ENCODE peak calls at places on chromosomes 3 and 15, in eight cellular contexts. One of them, this sample, is unnamed.

GRCh38 chr3:53496984-53497383 is 2.6 kb downstream of the CACNA1D start:
- DNase-seq in right atrium auricular region: no peak
- DNase-seq in left lung: no peak
- DNase-seq in fibroblast of the aortic adventitia: no peak
- DNase-seq in AG04449: no peak
- DNase-seq in osteoblast: no peak
- DNase-seq in heart left ventricle: no peak
- DNase-seq in cardiac muscle cell: no peak
- DNase-seq in this sample: no peak

GRCh38 chr15:31236184-31237041 is 90.2 kb upstream of the KLF13 start:
- DNase-seq in AG04449: peak; percentile 66
- DNase-seq in left lung: peak; percentile 84
- DNase-seq in cardiac muscle cell: peak; percentile 98
- DNase-seq in right atrium auricular region: peak; percentile 91
- DNase-seq in osteoblast: peak; percentile 96
- DNase-seq in fibroblast of the aortic adventitia: peak; percentile 98
- DNase-seq in heart left ventricle: peak; percentile 89
- DNase-seq in this sample: peak; percentile 91

GRCh38 chr3:70000563-70001081 is 1.1 kb downstream of the SAMMSON start:
- DNase-seq in osteoblast: no peak
- DNase-seq in cardiac muscle cell: peak; percentile 39
- DNase-seq in right atrium auricular region: no peak
- DNase-seq in heart left ventricle: no peak
- DNase-seq in fibroblast of the aortic adventitia: no peak
- DNase-seq in AG04449: no peak
- DNase-seq in left lung: no peak
- DNase-seq in this sample: no peak

GRCh38 chr3:4983739-4984510 is 4.7 kb downstream of the BHLHE40 start:
- DNase-seq in osteoblast: peak; percentile 93
- DNase-seq in heart left ventricle: peak; percentile 64
- DNase-seq in right atrium auricular region: peak; percentile 84
- DNase-seq in cardiac muscle cell: peak; percentile 66
- DNase-seq in fibroblast of the aortic adventitia: peak; percentile 97
- DNase-seq in left lung: peak; percentile 64
- DNase-seq in AG04449: no peak
- DNase-seq in this sample: no peak

GRCh38 chr3:151468284-151468917 is 7.5 kb upstream of the IGSF10 start:
- DNase-seq in osteoblast: peak; percentile 38
- DNase-seq in right atrium auricular region: no peak
- DNase-seq in heart left ventricle: no peak
- DNase-seq in fibroblast of the aortic adventitia: peak; percentile 81
- DNase-seq in cardiac muscle cell: peak; percentile 80
- DNase-seq in AG04449: no peak
- DNase-seq in left lung: no peak
- DNase-seq in this sample: no peak

GRCh38 chr15:23594252-23594770 is 28.8 kb downstream of the MKRN3 start:
- DNase-seq in fibroblast of the aortic adventitia: no peak
- DNase-seq in heart left ventricle: no peak
- DNase-seq in cardiac muscle cell: no peak
- DNase-seq in right atrium auricular region: no peak
- DNase-seq in AG04449: no peak
- DNase-seq in left lung: no peak
- DNase-seq in osteoblast: no peak
- DNase-seq in this sample: no peak

GRCh38 chr3:177195941-177196472 is 1.3 kb downstream of the TBL1XR1 start:
- DNase-seq in fibroblast of the aortic adventitia: peak; percentile 28
- DNase-seq in AG04449: no peak
- DNase-seq in osteoblast: peak; percentile 69
- DNase-seq in left lung: no peak
- DNase-seq in cardiac muscle cell: peak; percentile 39
- DNase-seq in heart left ventricle: no peak
- DNase-seq in right atrium auricular region: peak; percentile 53
- DNase-seq in this sample: no peak

GRCh38 chr15:89068325-89068784 is 19.9 kb upstream of the ABHD2 start:
- DNase-seq in AG04449: peak; percentile 69
- DNase-seq in cardiac muscle cell: peak; percentile 92
- DNase-seq in left lung: peak; percentile 64
- DNase-seq in heart left ventricle: no peak
- DNase-seq in osteoblast: peak; percentile 83
- DNase-seq in right atrium auricular region: no peak
- DNase-seq in fibroblast of the aortic adventitia: peak; percentile 93
- DNase-seq in this sample: no peak

GRCh38 chr3:196354151-196354550 is 16.0 kb upstream of the TM4SF19 start:
- DNase-seq in cardiac muscle cell: no peak
- DNase-seq in AG04449: no peak
- DNase-seq in left lung: no peak
- DNase-seq in heart left ventricle: no peak
- DNase-seq in osteoblast: no peak
- DNase-seq in right atrium auricular region: no peak
- DNase-seq in fibroblast of the aortic adventitia: no peak
- DNase-seq in this sample: no peak

DNA sequence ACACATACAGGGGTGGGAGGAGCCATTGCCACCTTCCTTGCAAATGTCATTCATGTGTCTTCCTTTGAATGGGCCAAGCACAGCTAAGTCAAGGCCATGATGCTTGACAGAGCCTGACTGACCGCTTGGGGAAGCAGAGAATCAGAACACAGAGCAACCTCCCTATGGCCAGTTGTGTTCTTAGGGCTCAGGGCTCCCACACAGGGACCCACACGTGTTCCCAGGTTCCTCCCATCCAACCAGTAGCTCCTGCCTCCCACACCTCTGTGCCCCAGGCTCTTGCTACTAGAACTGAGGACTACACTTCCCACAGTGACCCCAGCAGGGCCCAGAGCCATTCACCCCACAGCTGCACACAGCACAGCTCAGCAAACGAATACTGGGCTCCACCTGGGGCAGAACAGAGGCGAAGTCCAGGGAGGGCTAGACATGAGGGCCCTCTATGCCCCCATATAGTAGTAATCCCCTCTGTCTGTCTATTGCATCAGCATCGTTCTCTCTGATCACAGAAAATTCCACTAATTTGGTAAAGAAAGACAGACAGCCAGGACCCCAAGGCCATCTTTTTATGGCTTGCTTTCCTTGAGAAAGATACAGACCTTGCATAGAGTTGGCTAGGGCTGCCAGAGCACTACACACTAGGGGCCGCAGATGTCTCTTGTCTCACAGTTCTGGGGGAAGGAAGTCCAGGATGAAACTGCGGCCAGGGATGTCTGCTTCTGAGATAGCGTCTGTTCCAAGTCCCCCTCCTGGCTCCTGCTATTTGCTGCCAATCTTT is 42.7 kb downstream of the KLF15 start:
- DNase-seq in heart left ventricle: no peak
- DNase-seq in cardiac muscle cell: peak; percentile 39
- DNase-seq in left lung: no peak
- DNase-seq in fibroblast of the aortic adventitia: no peak
- DNase-seq in osteoblast: peak; percentile 76
- DNase-seq in right atrium auricular region: peak; percentile 57
- DNase-seq in AG04449: no peak
- DNase-seq in this sample: no peak
- TF ChIP-seq CTCF in heart left ventricle: no peak
- TF ChIP-seq CTCF in cardiac muscle cell: no peak
- TF ChIP-seq CTCF in left lung: no peak
- TF ChIP-seq CTCF in fibroblast of the aortic adventitia: no peak
- TF ChIP-seq CTCF in osteoblast: no peak
- TF ChIP-seq CTCF in right atrium auricular region: no peak
- TF ChIP-seq CTCF in AG04449: no peak
- TF ChIP-seq CTCF in this sample: no peak

DNA sequence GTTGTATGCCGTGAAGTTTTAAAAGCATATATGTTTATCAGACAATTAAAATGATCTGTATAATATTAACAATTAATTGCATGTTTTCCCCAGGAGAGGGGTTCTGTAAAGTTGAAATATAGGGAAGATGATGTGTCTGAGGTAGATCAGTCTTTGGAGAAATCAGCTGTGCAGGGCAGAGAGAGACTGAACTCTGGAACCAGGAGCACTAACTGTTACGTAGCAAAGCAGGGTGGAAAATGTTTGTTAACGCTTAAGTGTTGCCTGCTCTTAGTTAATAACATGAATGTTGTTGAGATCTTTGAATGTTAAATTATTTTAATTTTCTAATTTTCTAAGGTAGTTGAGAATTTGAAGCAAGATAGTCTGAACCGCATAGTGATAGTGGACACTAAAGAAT is 57.5 kb downstream of the NEO1 start:
- DNase-seq in left lung: no peak
- DNase-seq in fibroblast of the aortic adventitia: no peak
- DNase-seq in right atrium auricular region: no peak
- DNase-seq in AG04449: no peak
- DNase-seq in heart left ventricle: no peak
- DNase-seq in cardiac muscle cell: no peak
- DNase-seq in osteoblast: no peak
- DNase-seq in this sample: no peak
- H3K4me3 ChIP-seq in left lung: no peak overlapping the region
- H3K4me3 ChIP-seq in fibroblast of the aortic adventitia: no peak overlapping the region
- H3K4me3 ChIP-seq in right atrium auricular region: no peak overlapping the region
- H3K4me3 ChIP-seq in AG04449: no peak overlapping the region
- H3K4me3 ChIP-seq in heart left ventricle: no peak overlapping the region
- H3K4me3 ChIP-seq in cardiac muscle cell: no peak overlapping the region
- H3K4me3 ChIP-seq in osteoblast: no peak overlapping the region
- H3K4me3 ChIP-seq in this sample: no peak overlapping the region

GRCh38 chr3:105786241-105786640 is 82.6 kb downstream of the CBLB start:
- DNase-seq in AG04449: no peak
- DNase-seq in right atrium auricular region: no peak
- DNase-seq in heart left ventricle: no peak
- DNase-seq in cardiac muscle cell: no peak
- DNase-seq in osteoblast: no peak
- DNase-seq in fibroblast of the aortic adventitia: no peak
- DNase-seq in left lung: no peak
- DNase-seq in this sample: no peak

GRCh38 chr3:105785790-105786189 is 83.0 kb downstream of the CBLB start:
- DNase-seq in right atrium auricular region: no peak
- DNase-seq in cardiac muscle cell: no peak
- DNase-seq in heart left ventricle: no peak
- DNase-seq in fibroblast of the aortic adventitia: no peak
- DNase-seq in left lung: no peak
- DNase-seq in osteoblast: no peak
- DNase-seq in AG04449: no peak
- DNase-seq in this sample: no peak

GRCh38 chr3:105783631-105784030 is 85.2 kb downstream of the CBLB start:
- DNase-seq in left lung: no peak
- DNase-seq in right atrium auricular region: no peak
- DNase-seq in osteoblast: no peak
- DNase-seq in cardiac muscle cell: no peak
- DNase-seq in fibroblast of the aortic adventitia: no peak
- DNase-seq in heart left ventricle: no peak
- DNase-seq in AG04449: no peak
- DNase-seq in this sample: no peak

GRCh38 chr3:105788548-105789036 is 80.2 kb downstream of the CBLB start:
- DNase-seq in AG04449: no peak
- DNase-seq in cardiac muscle cell: no peak
- DNase-seq in osteoblast: no peak
- DNase-seq in fibroblast of the aortic adventitia: no peak
- DNase-seq in left lung: no peak
- DNase-seq in right atrium auricular region: no peak
- DNase-seq in heart left ventricle: no peak
- DNase-seq in this sample: no peak

GRCh38 chr3:105786988-105787387 is 81.8 kb downstream of the CBLB start:
- DNase-seq in fibroblast of the aortic adventitia: no peak
- DNase-seq in right atrium auricular region: no peak
- DNase-seq in cardiac muscle cell: no peak
- DNase-seq in osteoblast: no peak
- DNase-seq in AG04449: no peak
- DNase-seq in heart left ventricle: no peak
- DNase-seq in left lung: no peak
- DNase-seq in this sample: no peak
- TF ChIP-seq CTCF in fibroblast of the aortic adventitia: no peak
- TF ChIP-seq CTCF in right atrium auricular region: no peak
- TF ChIP-seq CTCF in cardiac muscle cell: no peak
- TF ChIP-seq CTCF in osteoblast: no peak
- TF ChIP-seq CTCF in AG04449: no peak
- TF ChIP-seq CTCF in heart left ventricle: no peak
- TF ChIP-seq CTCF in left lung: no peak
- TF ChIP-seq CTCF in this sample: no peak

GRCh38 chr3:123448503-123449091 is at the start of gene ADCY5:
- DNase-seq in cardiac muscle cell: no peak
- DNase-seq in AG04449: no peak
- DNase-seq in fibroblast of the aortic adventitia: no peak
- DNase-seq in left lung: no peak
- DNase-seq in heart left ventricle: peak; percentile 39
- DNase-seq in osteoblast: peak; percentile 90
- DNase-seq in right atrium auricular region: no peak
- DNase-seq in this sample: no peak

GRCh38 chr3:123446210-123446609 is 2.7 kb downstream of the ADCY5 start:
- DNase-seq in right atrium auricular region: no peak
- DNase-seq in fibroblast of the aortic adventitia: no peak
- DNase-seq in cardiac muscle cell: no peak
- DNase-seq in osteoblast: no peak
- DNase-seq in left lung: no peak
- DNase-seq in AG04449: no peak
- DNase-seq in heart left ventricle: no peak
- DNase-seq in this sample: no peak

GRCh38 chr3:123447749-123448502 is 964 bp downstream of the ADCY5 start:
- DNase-seq in right atrium auricular region: no peak
- DNase-seq in osteoblast: peak; percentile 90
- DNase-seq in left lung: no peak
- DNase-seq in fibroblast of the aortic adventitia: no peak
- DNase-seq in AG04449: no peak
- DNase-seq in cardiac muscle cell: no peak
- DNase-seq in heart left ventricle: peak; percentile 48
- DNase-seq in this sample: no peak

GRCh38 chr3:123446610-123447109 is 2.2 kb downstream of the ADCY5 start:
- DNase-seq in heart left ventricle: no peak
- DNase-seq in left lung: no peak
- DNase-seq in right atrium auricular region: no peak
- DNase-seq in osteoblast: peak; percentile 81
- DNase-seq in AG04449: no peak
- DNase-seq in fibroblast of the aortic adventitia: no peak
- DNase-seq in cardiac muscle cell: no peak
- DNase-seq in this sample: no peak

GRCh38 chr3:123447416-123447748 is 1.5 kb downstream of the ADCY5 start:
- DNase-seq in right atrium auricular region: no peak
- DNase-seq in AG04449: no peak
- DNase-seq in fibroblast of the aortic adventitia: no peak
- DNase-seq in cardiac muscle cell: no peak
- DNase-seq in left lung: no peak
- DNase-seq in osteoblast: no peak
- DNase-seq in heart left ventricle: peak; percentile 44
- DNase-seq in this sample: no peak
- H3K4me3 ChIP-seq in right atrium auricular region: peak overlapping the region; percentile 46
- H3K4me3 ChIP-seq in AG04449: no peak overlapping the region
- H3K4me3 ChIP-seq in fibroblast of the aortic adventitia: no peak overlapping the region
- H3K4me3 ChIP-seq in cardiac muscle cell: peak overlapping the region; percentile 37
- H3K4me3 ChIP-seq in left lung: no peak overlapping the region
- H3K4me3 ChIP-seq in osteoblast: no peak overlapping the region
- H3K4me3 ChIP-seq in heart left ventricle: peak overlapping the region; percentile 89
- H3K4me3 ChIP-seq in this sample: peak overlapping the region; percentile 78